ENCODE peak calls at places on chromosomes 11 and 22, in four cellular contexts. Y, U, T and R are unnamed samples.
A peak's percentile ranks its signal among the peaks of the same experiment; 100 is the strongest.

GRCh38 chr11:58963551-58964075 is 24.3 kb downstream of the GLYATL1 start:
- DNase-seq in Y (no peak), U (no peak), T (no peak), R (no peak)

GRCh38 chr22:39247379-39247778 is 2.6 kb upstream of the PDGFB start:
- DNase-seq in Y (no peak), U (no peak), T (no peak), R (no peak)

GRCh38 chr11:67315325-67315909 is 12.1 kb downstream of the SSH3 start:
- DNase-seq in Y (no peak), U (no peak), T (no peak), R (no peak)

GRCh38 chr11:70109903-70110302 is 31.8 kb downstream of the ANO1 start:
- DNase-seq in Y (no peak), U (no peak), T (no peak), R (no peak)

GRCh38 chr11:108606495-108607160 is 13.1 kb upstream of the EXPH5 start:
- DNase-seq in Y (no peak), U (no peak), T (no peak), R (no peak)

GRCh38 chr11:122755409-122755808 is 82.9 kb upstream of the CRTAM start:
- DNase-seq in Y (no peak), U (no peak), T (no peak), R (no peak)

GRCh38 chr11:119585038-119585666 is 143.8 kb downstream of the NECTIN1 start:
- DNase-seq in Y (no peak), U (no peak), T (no peak), R (no peak)

GRCh38 chr22:29797351-29797750 is 30.2 kb downstream of the UQCR10 start:
- DNase-seq in Y (no peak), U (no peak), T (no peak), R (no peak)

GRCh38 chr22:17471901-17472566 is 91.3 kb upstream of the SLC25A18 start:
- DNase-seq in Y (no peak), U (no peak), T (no peak), R (no peak)

GRCh38 chr11:126175261-126175885 is 36.1 kb downstream of the RPUSD4 start:
- DNase-seq in Y (no peak), U (no peak), T (no peak), R (no peak)

GRCh38 chr22:24424901-24425775 is 2.3 kb upstream of the ADORA2A start:
- DNase-seq in Y (no peak), U (no peak), T (no peak), R (no peak)

GRCh38 chr11:75303544-75304224 is 47.8 kb downstream of the ARRB1 start:
- DNase-seq in Y (peak; percentile 72), U (no peak), T (no peak), R (no peak)

GRCh38 chr11:107844041-107844440 is 14.5 kb downstream of the SLC35F2 start:
- DNase-seq in Y (no peak), U (no peak), T (no peak), R (no peak)

GRCh38 chr22:46097268-46097900 is 52.9 kb upstream of the PPARA start:
- DNase-seq in Y (no peak), U (no peak), T (no peak), R (no peak)

GRCh38 chr11:90176069-90176468 is 41.6 kb downstream of the NAALAD2 start:
- DNase-seq in Y (no peak), U (no peak), T (no peak), R (no peak)

GRCh38 chr22:50114221-50114981 is 24.6 kb downstream of the MOV10L1 start:
- DNase-seq in Y (no peak), U (peak; percentile 54), T (no peak), R (peak; percentile 9)

GRCh38 chr11:44574620-44575287 is 9.3 kb downstream of the CD82 start:
- DNase-seq in Y (no peak), U (peak; percentile 68), T (peak; percentile 79), R (peak; percentile 97)

GRCh38 chr11:113014262-113014661 is 53.0 kb downstream of the NCAM1 start:
- DNase-seq in Y (no peak), U (no peak), T (no peak), R (no peak)

GRCh38 chr22:37120569-37121340 is 11.2 kb upstream of the TMPRSS6 start:
- DNase-seq in Y (no peak), U (no peak), T (no peak), R (no peak)

GRCh38 chr11:90251599-90251998 is 28.8 kb upstream of the CHORDC1 start:
- DNase-seq in Y (no peak), U (no peak), T (no peak), R (no peak)

GRCh38 chr11:2580444-2581050 is 119.2 kb downstream of the KCNQ1OT1 start:
- DNase-seq in Y (no peak), U (no peak), T (no peak), R (no peak)

GRCh38 chr11:32888805-32889204 is 3.8 kb upstream of the QSER1 start:
- DNase-seq in Y (no peak), U (no peak), T (no peak), R (peak; percentile 59)

GRCh38 chr22:39221999-39222686 is 22.6 kb downstream of the PDGFB start:
- DNase-seq in Y (no peak), U (no peak), T (no peak), R (no peak)

GRCh38 chr11:28756977-28757376 is 648.8 kb downstream of the METTL15 start:
- DNase-seq in Y (no peak), U (no peak), T (no peak), R (peak; percentile 88)

GRCh38 chr11:58490827-58491226 is 17.1 kb downstream of the OR5B21 start:
- DNase-seq in Y (no peak), U (no peak), T (no peak), R (no peak)

GRCh38 chr22:23216331-23217170 is 36.2 kb downstream of the BCR start:
- DNase-seq in Y (no peak), U (no peak), T (peak; percentile 86), R (no peak)

GRCh38 chr11:8111636-8112035 is 30.6 kb downstream of the TUB start:
- DNase-seq in Y (peak; percentile 65), U (no peak), T (no peak), R (no peak)

GRCh38 chr11:78339483-78339882 is 78.1 kb downstream of the GAB2 start:
- DNase-seq in Y (no peak), U (no peak), T (peak; percentile 62), R (no peak)

GRCh38 chr22:40183029-40183581 is 5.4 kb downstream of the TNRC6B start:
- DNase-seq in Y (no peak), U (no peak), T (peak; percentile 37), R (peak; percentile 63)

GRCh38 chr11:46930089-46930488 is 6.5 kb upstream of the CSTPP1 start:
- DNase-seq in Y (no peak), U (no peak), T (no peak), R (no peak)

GRCh38 chr11:2593393-2593950 is 106.3 kb downstream of the KCNQ1OT1 start:
- DNase-seq in Y (no peak), U (no peak), T (no peak), R (no peak)

GRCh38 chr11:15688351-15688792 is 573.6 kb downstream of the INSC start:
- DNase-seq in Y (peak; percentile 19), U (no peak), T (no peak), R (no peak)

GRCh38 chr22:22023581-22024137 is 41.1 kb upstream of the TOP3B start:
- DNase-seq in Y (no peak), U (no peak), T (no peak), R (no peak)